ENCODE peak calls at places on chromosomes 12 and 14, in six cellular contexts. A, W, K, G, Z and Q are unnamed samples.

GRCh38 chr14:29618323-29619067 is 309.2 kb downstream of the PRKD1 start:
- DNase-seq in K (no peak), W (no peak), G (no peak), A (no peak), Z (no peak), Q (no peak)

GRCh38 chr14:101072945-101073597 is 169.5 kb upstream of the RTL1 start:
- DNase-seq in G (peak; percentile 98), K (peak; percentile 82), Z (no peak), W (peak; percentile 16), A (peak; percentile 70), Q (peak; percentile 39)

GRCh38 chr12:112466011-112466422 is 47.3 kb downstream of the PTPN11 start:
- DNase-seq in K (no peak), W (no peak), A (no peak), G (no peak), Z (no peak), Q (no peak)

GRCh38 chr14:95389471-95390011 is 69.8 kb upstream of the CLMN start:
- DNase-seq in A (peak; percentile 39), W (no peak), Z (no peak), K (peak; percentile 57), G (no peak), Q (no peak)

GRCh38 chr12:10249690-10250455 is 37.2 kb downstream of the GABARAPL1 start:
- DNase-seq in W (no peak), Z (no peak), G (no peak), A (no peak), K (no peak), Q (no peak)

GRCh38 chr12:65725376-65725775 is 98.9 kb upstream of the HMGA2 start:
- DNase-seq in G (peak; percentile 46), Z (no peak), W (no peak), A (no peak), K (no peak), Q (no peak)

GRCh38 chr12:124392991-124393790 is 98.3 kb downstream of the RFLNA start:
- DNase-seq in W (no peak), G (peak; percentile 58), K (peak; percentile 88), Z (no peak), A (peak; percentile 85), Q (peak; percentile 95)

GRCh38 chr12:41277019-41277770 is 89.1 kb downstream of the PDZRN4 start:
- DNase-seq in G (peak; percentile 52), W (no peak), A (no peak), K (no peak), Z (no peak), Q (no peak)

GRCh38 chr14:60807971-60808370 is 73.4 kb downstream of the MNAT1 start:
- DNase-seq in W (no peak), Z (no peak), A (no peak), K (no peak), G (peak; percentile 23), Q (no peak)

GRCh38 chr14:100547633-100548294 is 39.5 kb downstream of the BEGAIN start:
- DNase-seq in A (peak; percentile 83), K (peak; percentile 79), W (no peak), G (peak; percentile 21), Z (no peak), Q (peak; percentile 51)

GRCh38 chr12:33596814-33597213 is 157.2 kb upstream of the SYT10 start:
- DNase-seq in G (no peak), W (no peak), Z (no peak), A (no peak), K (no peak), Q (no peak)

GRCh38 chr14:82067221-82067620 is 533.6 kb upstream of the SEL1L start:
- DNase-seq in Z (no peak), G (no peak), W (no peak), K (no peak), A (no peak), Q (no peak)

GRCh38 chr14:75610839-75611238 is 32.4 kb downstream of the FLVCR2 start:
- DNase-seq in Z (no peak), W (no peak), K (no peak), G (no peak), A (no peak), Q (no peak)

GRCh38 chr12:118884226-118884625 is 97.1 kb upstream of the SRRM4 start:
- DNase-seq in Z (no peak), A (no peak), G (no peak), W (no peak), K (no peak), Q (no peak)

GRCh38 chr12:92469837-92470236 is 233.0 kb upstream of the PLEKHG7 start:
- DNase-seq in G (peak; percentile 46), K (no peak), Z (no peak), W (peak; percentile 27), A (peak; percentile 76), Q (no peak)

GRCh38 chr14:33736979-33737378 is 213.9 kb downstream of the EGLN3 start:
- DNase-seq in Z (no peak), G (no peak), W (no peak), A (no peak), K (no peak), Q (no peak)

GRCh38 chr14:58280954-58281787 is 17.2 kb upstream of the ARID4A start:
- DNase-seq in K (peak; percentile 54), A (no peak), W (no peak), G (peak; percentile 92), Z (peak; percentile 12), Q (peak; percentile 40)

DNA sequence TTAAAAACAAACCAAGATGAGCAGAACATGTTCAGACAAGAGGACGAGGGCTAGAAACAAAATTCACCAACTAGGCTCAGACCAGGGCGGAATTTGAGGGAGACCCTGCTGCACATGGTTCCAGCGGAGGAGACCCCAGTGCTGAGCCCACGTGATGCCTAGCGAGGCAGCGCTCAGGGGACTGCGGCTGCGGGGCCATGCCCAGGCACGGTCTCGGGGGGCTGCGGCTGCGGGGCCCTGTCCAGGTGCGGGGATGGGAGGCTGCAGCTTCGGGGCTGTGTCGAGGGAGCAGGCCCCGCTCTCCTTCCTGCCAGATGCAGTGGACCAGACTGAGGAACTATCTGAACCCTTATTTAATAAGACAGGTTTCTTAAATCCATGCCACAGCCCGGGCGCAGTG is 12.7 kb upstream of the CRIP2 start:
- DNase-seq in K (no peak), A (no peak), W (no peak), G (no peak), Z (no peak), Q (no peak)
- TF ChIP-seq POLR2A in K (no peak), A (no peak), W (no peak), G (no peak), Z (no peak), Q (no peak)

GRCh38 chr12:51906452-51907082 is 737 bp upstream of the ACVRL1 start:
- DNase-seq in A (no peak), Z (no peak), G (no peak), W (no peak), K (no peak), Q (no peak)

GRCh38 chr12:51904951-51905471 is 2.3 kb upstream of the ACVRL1 start:
- DNase-seq in Z (no peak), A (no peak), K (peak; percentile 69), W (no peak), G (peak; percentile 69), Q (no peak)

GRCh38 chr12:51907083-51907863 is at the start of gene ACVRL1:
- DNase-seq in G (no peak), Z (no peak), K (no peak), W (no peak), A (peak; percentile 73), Q (no peak)

GRCh38 chr12:51907864-51908425 is 641 bp downstream of the ACVRL1 start:
- DNase-seq in Z (no peak), A (peak; percentile 58), G (no peak), W (no peak), K (no peak), Q (no peak)

DNA sequence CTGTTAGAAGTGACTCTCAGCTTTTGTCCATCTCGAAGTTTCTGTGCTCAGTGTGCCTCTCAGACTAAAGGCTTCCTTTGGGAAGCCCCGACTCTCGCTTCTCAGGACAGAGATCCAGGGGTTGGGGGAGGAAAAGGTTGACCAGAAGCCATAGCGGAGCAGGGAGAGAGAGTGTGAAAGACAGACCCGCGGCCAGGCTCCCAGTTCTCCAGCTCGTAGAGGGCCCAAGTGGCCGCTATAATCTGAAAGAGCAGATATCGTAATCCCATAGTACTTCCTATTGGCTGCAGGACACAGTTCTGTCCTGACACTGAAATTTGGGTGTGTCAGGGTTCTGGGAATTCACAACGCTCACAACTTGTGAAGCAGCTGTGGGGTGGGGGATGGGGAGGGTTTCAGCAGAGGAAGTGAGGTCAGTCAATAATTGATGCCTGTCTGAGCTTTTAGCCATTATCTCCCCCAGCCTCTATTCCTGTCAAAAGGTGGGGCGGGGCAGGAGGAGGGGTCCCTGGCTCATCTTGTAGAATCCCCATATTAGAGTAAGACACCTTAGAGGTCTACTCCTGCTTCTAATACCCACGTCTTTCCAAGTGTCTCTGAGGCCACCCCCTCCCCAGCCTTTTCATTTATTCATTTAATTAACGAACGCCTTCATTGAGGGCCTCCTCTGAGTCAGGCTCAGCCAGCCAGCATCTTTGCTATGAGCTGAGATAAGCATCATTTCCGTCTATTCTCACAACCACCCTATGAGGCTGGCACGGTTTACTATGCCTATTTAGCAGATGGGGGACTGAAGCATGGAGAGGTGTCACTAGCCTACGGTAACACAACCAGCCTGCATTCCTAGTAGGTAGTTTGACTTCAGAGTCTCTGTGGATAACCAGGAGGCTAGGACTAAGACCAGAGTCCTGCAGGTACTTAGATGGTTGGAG is 1.5 kb upstream of the ACVRL1 start:
- DNase-seq in G (peak; percentile 40), K (peak; percentile 91), A (no peak), W (peak; percentile 25), Z (no peak), Q (no peak)
- TF ChIP-seq POLR2A in G (no peak), K (no peak), A (no peak), W (peak; percentile 12), Z (no peak), Q (no peak)

DNA sequence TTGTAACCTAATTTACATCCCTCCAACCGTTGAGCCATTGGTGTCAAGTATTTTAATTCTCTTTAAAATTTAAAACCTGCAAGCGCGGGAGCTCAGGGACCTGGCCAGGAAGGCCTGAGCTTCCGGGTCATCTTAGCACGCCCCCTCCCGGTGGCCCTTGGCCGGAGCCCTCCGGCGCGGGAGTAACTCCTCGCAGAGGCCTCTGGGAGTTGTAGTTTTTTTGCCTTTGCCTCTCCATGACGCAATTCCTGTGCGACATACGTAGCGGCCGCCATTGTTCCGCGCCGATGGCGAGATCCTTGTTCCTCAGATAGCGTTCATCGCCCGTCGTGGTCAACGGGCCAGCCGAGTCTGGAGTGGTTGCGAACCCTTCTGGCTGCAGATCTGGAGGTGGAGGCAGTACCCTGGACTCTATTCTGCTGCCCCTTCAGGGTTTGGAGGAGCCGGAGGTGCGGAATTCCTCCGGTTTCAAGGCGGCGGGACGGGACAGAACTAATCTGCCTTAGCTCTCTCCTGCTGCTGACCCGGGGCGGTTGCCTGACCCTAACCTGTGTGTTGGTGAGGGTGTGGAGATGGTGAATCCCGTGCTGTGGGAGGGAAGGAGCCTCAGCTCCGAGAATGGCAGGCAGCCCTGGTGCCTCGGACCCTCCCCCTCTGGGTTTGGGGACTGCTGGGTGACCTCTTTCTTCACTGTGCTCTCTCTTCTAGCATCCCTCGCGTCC is at the start of gene ZNF268:
- DNase-seq in Z (peak; percentile 82), G (peak; percentile 89), K (peak; percentile 84), W (peak; percentile 87), A (peak; percentile 95), Q (peak; percentile 90)
- TF ChIP-seq POLR2A in Z (peak; percentile 76), G (peak; percentile 64), K (peak; percentile 27), W (peak; percentile 33), A (no peak), Q (no peak)

DNA sequence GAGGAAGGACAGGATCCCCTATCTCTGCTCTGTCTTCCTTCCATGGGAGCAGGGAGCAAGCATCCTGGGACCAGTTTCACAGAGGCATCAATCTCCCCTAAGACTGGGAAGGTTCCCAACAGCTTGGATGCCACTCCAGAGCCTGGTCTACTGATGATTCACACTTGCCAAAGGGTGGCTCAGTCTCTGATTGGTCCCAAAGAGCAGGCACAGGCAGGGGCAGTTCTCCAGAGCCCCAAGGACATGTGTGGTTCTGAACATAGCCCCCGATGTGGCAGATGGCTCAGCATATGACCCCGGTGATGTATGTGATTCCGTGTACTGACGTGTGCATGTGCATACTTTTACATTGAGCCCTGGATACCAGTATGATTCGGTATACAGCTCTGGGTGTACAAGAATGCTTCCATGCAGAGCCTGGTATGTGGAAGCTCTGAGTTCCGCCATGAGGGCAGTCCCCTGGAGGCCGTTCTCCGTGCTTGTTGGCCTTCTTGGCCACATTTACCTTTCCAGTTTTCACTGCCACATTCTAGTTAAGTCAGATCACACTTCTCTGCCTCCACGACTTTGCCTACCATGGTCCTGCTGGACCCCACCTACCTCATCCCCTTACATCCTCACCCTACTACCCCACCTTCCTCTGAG is 21.2 kb downstream of the ITGA7 start:
- DNase-seq in Z (no peak), K (no peak), W (no peak), G (no peak), A (no peak), Q (no peak)
- TF ChIP-seq POLR2A in Z (no peak), K (no peak), W (no peak), G (no peak), A (no peak), Q (no peak)